ENCODE peak calls at places on chromosomes 3 and 15, in ten cellular contexts. T is heart right ventricle, Z is B cell, N is uterus, M is Calu3, E is stomach, P is astrocyte, F is spleen, V is cardiac muscle cell, W is GM10248. H is an unnamed sample.

GRCh38 chr15:65094294-65094995 is 17.9 kb downstream of the KBTBD13 start:
- DNase-seq in T (no peak), Z (no peak), N (no peak), M (no peak), E (no peak), P (no peak), F (no peak), V (no peak), W (no peak), H (no peak)

GRCh38 chr3:116139607-116140006 is 305.7 kb downstream of the LSAMP start:
- DNase-seq in T (no peak), Z (no peak), N (no peak), M (no peak), E (no peak), P (no peak), F (no peak), V (peak; percentile 15), W (no peak), H (no peak)

GRCh38 chr15:75776075-75776443 is 63.4 kb upstream of the CSPG4 start:
- DNase-seq in T (no peak), Z (no peak), N (no peak), M (peak; percentile 25), E (no peak), P (peak; percentile 55), F (no peak), V (peak; percentile 51), W (no peak), H (no peak)

GRCh38 chr3:191369081-191370010 is 39.0 kb upstream of the UTS2B start:
- DNase-seq in T (no peak), Z (no peak), N (no peak), M (no peak), E (no peak), P (no peak), F (no peak), V (peak; percentile 89), W (no peak), H (no peak)

GRCh38 chr3:146326875-146327543 is 76.1 kb upstream of the PLSCR4 start:
- DNase-seq in T (no peak), Z (no peak), N (peak; percentile 70), M (peak; percentile 55), E (peak; percentile 47), P (peak; percentile 51), F (no peak), V (peak; percentile 88), W (no peak), H (no peak)

GRCh38 chr3:78115983-78116382 is 1076.1 kb downstream of the ROBO2 start:
- DNase-seq in T (no peak), Z (no peak), N (no peak), M (no peak), E (no peak), P (no peak), F (no peak), V (no peak), W (no peak), H (no peak)

GRCh38 chr15:83365370-83365938 is 81.0 kb upstream of the BNC1 start:
- DNase-seq in T (no peak), Z (no peak), N (peak; percentile 16), M (no peak), E (no peak), P (peak; percentile 58), F (no peak), V (peak; percentile 92), W (no peak), H (no peak)

GRCh38 chr3:122520861-122521260 is 6.1 kb upstream of the KPNA1 start:
- DNase-seq in T (no peak), Z (no peak), N (no peak), M (no peak), E (no peak), P (no peak), F (no peak), V (no peak), W (no peak), H (no peak)

DNA sequence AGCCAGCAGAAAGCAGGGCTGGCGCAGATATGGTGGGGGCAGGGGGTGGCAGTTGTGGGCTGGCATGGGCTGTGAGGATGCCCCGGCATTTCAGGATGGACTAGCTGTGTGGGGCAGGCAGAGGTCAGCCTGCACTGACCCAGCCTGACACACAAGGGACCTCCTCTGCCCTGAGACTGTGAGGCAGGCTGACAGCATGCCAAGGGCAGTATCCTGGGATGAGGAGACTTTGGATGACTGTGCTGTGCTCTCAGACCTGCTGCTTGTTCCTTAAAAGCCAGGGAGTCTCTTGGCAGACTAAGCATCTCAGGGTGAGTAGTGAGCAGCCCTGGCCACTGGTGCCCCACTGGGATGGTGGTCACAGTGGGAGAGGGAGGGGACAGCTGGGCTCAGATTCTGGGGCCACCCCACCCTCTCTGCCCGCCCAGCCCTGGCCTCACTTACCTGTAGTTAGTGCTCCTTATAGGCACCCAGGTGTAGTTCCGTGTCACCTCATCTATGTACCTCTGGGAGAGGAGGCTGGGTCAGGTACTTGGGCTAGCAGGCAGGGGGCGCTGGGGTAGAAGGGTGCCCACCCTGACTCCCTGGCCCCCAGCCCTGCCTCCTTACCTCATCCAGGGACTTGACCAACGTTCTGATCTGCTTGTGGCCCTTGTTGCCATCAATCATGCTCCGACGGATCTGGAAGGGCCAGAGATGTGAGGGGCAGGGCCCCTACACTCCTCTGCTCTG is 16.0 kb upstream of the TMEM115 start:
- DNase-seq in T (no peak), Z (no peak), N (no peak), M (peak; percentile 18), E (no peak), P (no peak), F (no peak), V (no peak), W (no peak), H (no peak)
- TF ChIP-seq CTCF in T (no peak), Z (no peak), N (no peak), M (no peak), E (no peak), P (no peak), F (no peak), V (no peak), W (no peak), H (no peak)

GRCh38 chr15:70669966-70670658 is 93.2 kb downstream of the UACA start:
- DNase-seq in T (peak; percentile 25), Z (no peak), N (peak; percentile 28), M (peak; percentile 42), E (peak; percentile 49), P (no peak), F (no peak), V (peak; percentile 47), W (no peak), H (no peak)

GRCh38 chr15:70672081-70672480 is 91.3 kb downstream of the UACA start:
- DNase-seq in T (no peak), Z (no peak), N (no peak), M (no peak), E (no peak), P (peak; percentile 41), F (no peak), V (no peak), W (peak; percentile 24), H (no peak)

GRCh38 chr15:70665599-70665998 is 97.8 kb downstream of the UACA start:
- DNase-seq in T (no peak), Z (no peak), N (no peak), M (no peak), E (no peak), P (no peak), F (no peak), V (no peak), W (no peak), H (no peak)

GRCh38 chr15:70669006-70669602 is 94.3 kb downstream of the UACA start:
- DNase-seq in T (no peak), Z (no peak), N (no peak), M (no peak), E (no peak), P (no peak), F (no peak), V (no peak), W (peak; percentile 33), H (no peak)

GRCh38 chr15:70670680-70671079 is 92.7 kb downstream of the UACA start:
- DNase-seq in T (no peak), Z (no peak), N (no peak), M (no peak), E (no peak), P (no peak), F (no peak), V (peak; percentile 38), W (no peak), H (no peak)
- TF ChIP-seq CTCF in T (no peak), Z (no peak), N (no peak), M (no peak), E (no peak), P (peak; percentile 9), F (no peak), V (peak; percentile 32), W (no peak), H (peak; percentile 47)

GRCh38 chr15:100670505-100671021 is 68.2 kb downstream of the ASB7 start:
- DNase-seq in T (no peak), Z (no peak), N (no peak), M (no peak), E (no peak), P (no peak), F (peak; percentile 34), V (no peak), W (no peak), H (no peak)

GRCh38 chr15:100672959-100673358 is 70.6 kb downstream of the ASB7 start:
- DNase-seq in T (no peak), Z (no peak), N (peak; percentile 11), M (no peak), E (no peak), P (no peak), F (no peak), V (peak; percentile 41), W (no peak), H (no peak)

GRCh38 chr15:100669260-100669659 is 66.9 kb downstream of the ASB7 start:
- DNase-seq in T (no peak), Z (no peak), N (no peak), M (no peak), E (no peak), P (no peak), F (peak; percentile 41), V (no peak), W (no peak), H (no peak)

GRCh38 chr15:100671124-100671680 is 68.8 kb downstream of the ASB7 start:
- DNase-seq in T (no peak), Z (no peak), N (peak; percentile 13), M (no peak), E (no peak), P (no peak), F (peak; percentile 48), V (no peak), W (no peak), H (no peak)

DNA sequence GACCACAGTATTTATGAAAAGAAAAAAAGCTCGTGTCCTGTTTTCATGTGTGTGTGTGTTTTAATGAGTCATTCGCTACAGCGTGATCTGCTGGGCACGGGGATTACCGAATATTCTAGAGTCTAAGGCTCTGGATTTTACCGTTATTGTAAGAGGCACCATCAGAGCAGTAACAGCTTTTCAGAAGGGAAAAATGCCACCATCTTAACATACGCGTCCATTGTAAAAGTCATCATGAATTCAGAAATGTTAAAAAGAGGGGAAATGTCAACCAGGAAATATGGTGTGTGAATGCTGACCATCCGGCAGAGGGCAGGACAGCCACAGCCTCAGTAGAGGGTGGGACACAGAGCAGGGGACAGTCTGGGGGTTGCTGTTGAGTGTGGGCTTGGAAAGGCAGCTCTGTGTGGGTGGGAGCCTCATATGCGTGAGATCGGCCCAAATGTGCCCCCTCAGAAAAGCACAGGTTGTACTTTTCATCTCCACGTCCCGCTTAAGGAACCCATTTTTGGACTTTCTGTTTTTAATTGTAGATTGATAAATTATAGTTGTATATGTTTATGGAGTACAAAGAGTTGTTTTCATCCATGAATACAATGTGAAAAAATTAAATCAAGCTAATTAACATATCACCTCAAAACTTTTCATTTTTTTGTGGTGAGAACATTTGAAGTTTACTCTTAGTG is 69.6 kb downstream of the ASB7 start:
- DNase-seq in T (no peak), Z (no peak), N (peak; percentile 29), M (peak; percentile 78), E (no peak), P (no peak), F (peak; percentile 32), V (peak; percentile 68), W (peak; percentile 48), H (no peak)
- TF ChIP-seq CTCF in T (peak; percentile 17), Z (no peak), N (peak; percentile 38), M (peak; percentile 81), E (peak; percentile 21), P (peak; percentile 65), F (no peak), V (peak; percentile 62), W (peak; percentile 59), H (peak; percentile 76)

GRCh38 chr3:195035345-195036202 is 235.4 kb downstream of the XXYLT1 start:
- DNase-seq in T (no peak), Z (no peak), N (no peak), M (no peak), E (no peak), P (no peak), F (no peak), V (no peak), W (no peak), H (no peak)
- TF ChIP-seq CTCF in T (no peak), Z (no peak), N (peak; percentile 13), M (no peak), E (no peak), P (no peak), F (no peak), V (peak; percentile 27), W (no peak), H (peak; percentile 18)

H was measured in osteocyte.